ENCODE peak calls at places on chromosomes 16 and 17, in ten cellular contexts. G is naive B cell; S is RWPE2; U is stimulated activated CD8-positive, alpha-beta memory T cell treated with anti-CD3 and anti-CD28 coated beads, Interleukin-7, amount 100 ng/mL, for 1 hour; I is HTR-8/SVneo; J is colonic mucosa; M is RCC 7860; Y is AG04449; L is EL; A is HCT116. P is an unnamed sample.

GRCh38 chr17:45851464-45851863 is 6.8 kb downstream of the SPPL2C start:
- DNase-seq in A (no peak), J (no peak), Y (no peak), M (no peak), U (no peak), G (no peak), L (no peak), S (peak; percentile 54), I (no peak), P (no peak)

GRCh38 chr16:27275394-27275793 is 6.8 kb upstream of the NSMCE1 start:
- DNase-seq in I (no peak), G (peak; percentile 36), J (no peak), Y (no peak), U (no peak), S (no peak), M (no peak), L (no peak), A (no peak), P (no peak)

GRCh38 chr17:35313875-35314409 is 59.5 kb downstream of the SLFN11 start:
- DNase-seq in A (no peak), L (no peak), M (no peak), J (no peak), Y (no peak), G (peak; percentile 2), U (no peak), S (no peak), I (no peak), P (no peak)

GRCh38 chr17:67054011-67054591 is 9.7 kb downstream of the CACNG1 start:
- DNase-seq in U (no peak), A (no peak), I (no peak), M (no peak), G (no peak), J (no peak), Y (no peak), S (peak; percentile 52), L (no peak), P (no peak)

GRCh38 chr16:89696598-89697128 is 4.8 kb downstream of the SPATA2L start:
- DNase-seq in A (no peak), L (no peak), M (no peak), I (no peak), S (no peak), U (no peak), G (no peak), Y (no peak), J (no peak), P (no peak)

GRCh38 chr17:9195961-9196668 is 174.8 kb downstream of the NTN1 start:
- DNase-seq in M (no peak), I (no peak), J (peak; percentile 60), L (no peak), U (no peak), Y (no peak), S (no peak), A (no peak), G (no peak), P (no peak)

GRCh38 chr16:17557480-17557879 is 86.7 kb upstream of the XYLT1 start:
- DNase-seq in A (no peak), I (no peak), M (no peak), J (no peak), S (no peak), U (no peak), Y (no peak), G (no peak), L (no peak), P (no peak)

GRCh38 chr16:56203052-56203451 is 11.8 kb downstream of the GNAO1 start:
- DNase-seq in Y (no peak), A (peak; percentile 16), I (peak; percentile 14), J (no peak), S (no peak), G (peak; percentile 36), L (peak; percentile 38), M (peak; percentile 21), U (no peak), P (no peak)

GRCh38 chr16:22967696-22968095 is 153.7 kb downstream of the HS3ST2 start:
- DNase-seq in G (no peak), U (no peak), L (no peak), A (no peak), M (no peak), I (no peak), S (no peak), Y (no peak), J (no peak), P (no peak)

GRCh38 chr16:63361032-63361624 is 1324.9 kb upstream of the CDH8 start:
- DNase-seq in U (no peak), Y (peak; percentile 14), S (no peak), M (peak; percentile 27), I (peak; percentile 3), G (no peak), L (peak; percentile 44), A (peak; percentile 15), J (peak; percentile 22), P (peak; percentile 11)

GRCh38 chr17:18323507-18324139 is 8.5 kb downstream of the SMCR8 start:
- DNase-seq in S (no peak), U (no peak), Y (no peak), G (no peak), M (no peak), A (no peak), J (no peak), I (no peak), L (no peak), P (no peak)

GRCh38 chr17:48376926-48377325 is 53.1 kb downstream of the SKAP1 start:
- DNase-seq in Y (no peak), I (no peak), U (no peak), M (no peak), S (no peak), A (no peak), L (no peak), G (no peak), J (no peak), P (no peak)

GRCh38 chr17:77781536-77781935 is 177.0 kb upstream of the TNRC6C start:
- DNase-seq in U (no peak), M (no peak), J (no peak), L (no peak), S (no peak), G (no peak), I (no peak), A (no peak), Y (no peak), P (no peak)

GRCh38 chr17:45160505-45161287 is 979 bp upstream of the HEXIM2 start:
- DNase-seq in I (peak; percentile 78), M (peak; percentile 44), L (peak; percentile 58), J (peak; percentile 73), A (no peak), G (no peak), S (no peak), U (no peak), Y (no peak), P (no peak)

GRCh38 chr16:17312100-17312732 is 158.5 kb downstream of the XYLT1 start:
- DNase-seq in J (peak; percentile 88), A (peak; percentile 73), S (peak; percentile 84), U (no peak), M (no peak), I (no peak), L (no peak), G (no peak), Y (no peak), P (no peak)

GRCh38 chr17:60361889-60362288 is 30.0 kb downstream of the USP32 start:
- DNase-seq in S (no peak), I (no peak), G (no peak), U (no peak), J (no peak), L (no peak), Y (no peak), M (no peak), A (no peak), P (no peak)

GRCh38 chr16:2663553-2664521 is 18.5 kb upstream of the KCTD5 start:
- DNase-seq in L (peak; percentile 13), U (no peak), G (no peak), S (no peak), I (no peak), A (no peak), Y (peak; percentile 14), M (no peak), J (peak; percentile 49), P (no peak)

GRCh38 chr17:17443173-17443572 is 33.6 kb upstream of the MED9 start:
- DNase-seq in G (no peak), J (no peak), L (no peak), Y (no peak), M (no peak), I (no peak), U (no peak), A (no peak), S (no peak), P (no peak)

GRCh38 chr16:70614208-70614951 is 32.0 kb upstream of the IL34 start:
- DNase-seq in A (no peak), M (no peak), S (no peak), I (no peak), L (no peak), J (no peak), U (no peak), Y (no peak), G (no peak), P (no peak)

GRCh38 chr17:76734080-76734840 is 2.9 kb downstream of the SRSF2 start:
- DNase-seq in S (no peak), A (no peak), U (no peak), Y (no peak), G (no peak), L (peak; percentile 41), M (no peak), J (peak; percentile 36), I (no peak), P (no peak)